ENCODE peak calls at places on chromosomes 12 and 14, in seven cellular contexts. W is PC-9; F is CD4-positive, alpha-beta memory T cell; I is stomach; Y is PC-3; V is mucosa of descending colon; U is heart right ventricle. T is an unnamed sample. For H3K9me3 and H3K4me1, the result is how much of the 10 kb centered on the place peaks cover.

GRCh38 chr12:132024758-132025157 is 75.0 kb downstream of the EP400 start:
- DNase-seq in W (no peak), F (no peak), I (no peak), Y (no peak), V (no peak), U (no peak), T (no peak)

GRCh38 chr12:114784526-114784925 is 100.6 kb upstream of the TBX3 start:
- DNase-seq in W (no peak), F (no peak), I (no peak), Y (no peak), V (no peak), U (no peak), T (no peak)

GRCh38 chr14:104464907-104465306 is 114.7 kb upstream of the C14orf180 start:
- DNase-seq in W (no peak), F (no peak), I (peak), Y (no peak), V (no peak), U (no peak), T (no peak)

GRCh38 chr12:52229836-52230343 is 3.2 kb upstream of the KRT7 start:
- DNase-seq in W (no peak), F (no peak), I (no peak), Y (no peak), V (no peak), U (no peak), T (no peak)

GRCh38 chr14:101461891-101462290 is 99.4 kb upstream of the DIO3 start:
- DNase-seq in W (no peak), F (no peak), I (peak), Y (no peak), V (no peak), U (no peak), T (peak)

GRCh38 chr12:123767613-123768012 is 5.5 kb downstream of the DNAH10 start:
- DNase-seq in W (no peak), F (no peak), I (no peak), Y (no peak), V (no peak), U (no peak), T (no peak)

GRCh38 chr12:132437252-132438138 is 52.5 kb upstream of the FBRSL1 start:
- DNase-seq in W (no peak), F (no peak), I (no peak), Y (no peak), V (no peak), U (no peak), T (peak)

GRCh38 chr12:80756875-80757274 is 40.2 kb downstream of the MYF5 start:
- DNase-seq in W (no peak), F (no peak), I (no peak), Y (no peak), V (no peak), U (no peak), T (no peak)

GRCh38 chr12:50786498-50787231 is 22.8 kb downstream of the ATF1 start:
- DNase-seq in W (peak), F (no peak), I (no peak), Y (peak), V (no peak), U (no peak), T (no peak)

GRCh38 chr14:90938615-90939014 is 121.8 kb downstream of the RPS6KA5 start:
- DNase-seq in W (no peak), F (no peak), I (no peak), Y (no peak), V (no peak), U (no peak), T (no peak)

GRCh38 chr12:114186241-114187002 is 219.5 kb downstream of the TBX5 start:
- DNase-seq in W (no peak), F (no peak), I (no peak), Y (no peak), V (no peak), U (no peak), T (no peak)

GRCh38 chr14:104109121-104109541 is 23.6 kb downstream of the ASPG start:
- DNase-seq in W (no peak), F (no peak), I (peak), Y (no peak), V (no peak), U (no peak), T (peak)

GRCh38 chr12:125373375-125373774 is 308.1 kb downstream of the AACS start:
- DNase-seq in W (no peak), F (no peak), I (no peak), Y (no peak), V (no peak), U (no peak), T (no peak)

GRCh38 chr12:18965210-18965609 is 164.3 kb upstream of the PLEKHA5 start:
- DNase-seq in W (no peak), F (no peak), I (no peak), Y (peak), V (no peak), U (no peak), T (no peak)

GRCh38 chr12:79547044-79547734 is 143.6 kb downstream of the PAWR start:
- DNase-seq in W (peak), F (no peak), I (no peak), Y (peak), V (no peak), U (no peak), T (no peak)

GRCh38 chr14:75609606-75610476 is 31.4 kb downstream of the FLVCR2 start:
- DNase-seq in W (no peak), F (no peak), I (no peak), Y (no peak), V (no peak), U (no peak), T (no peak)

GRCh38 chr14:102540310-102541028 is 30.9 kb upstream of the ANKRD9 start:
- DNase-seq in W (no peak), F (no peak), I (no peak), Y (no peak), V (no peak), U (no peak), T (no peak)

GRCh38 chr14:71242237-71242748 is 335.0 kb downstream of the PCNX1 start:
- DNase-seq in W (peak), F (no peak), I (no peak), Y (no peak), V (no peak), U (no peak), T (no peak)

GRCh38 chr12:65720739-65721138 is 103.5 kb upstream of the HMGA2 start:
- DNase-seq in W (no peak), F (no peak), I (no peak), Y (no peak), V (no peak), U (no peak), T (no peak)

GRCh38 chr12:26821212-26821701 is 11.7 kb downstream of the ITPR2 start:
- DNase-seq in W (no peak), F (no peak), I (no peak), Y (no peak), V (no peak), U (no peak), T (no peak)

GRCh38 chr14:22875748-22876319 is 4.3 kb downstream of the LRP10 start:
- DNase-seq in W (no peak), F (no peak), I (no peak), Y (no peak), V (no peak), U (no peak), T (no peak)

GRCh38 chr12:46383654-46384450 is 11.3 kb upstream of the SLC38A2 start:
- DNase-seq in W (peak), F (peak), I (peak), Y (peak), V (peak), U (peak), T (peak)

GRCh38 chr14:70642313-70643235 is 858 bp downstream of the TTC9 start:
- DNase-seq in W (no peak), F (peak), I (no peak), Y (no peak), V (no peak), U (no peak), T (no peak)

GRCh38 chr12:109743076-109743910 is 29.7 kb downstream of the FAM222A start:
- DNase-seq in W (no peak), F (no peak), I (peak), Y (no peak), V (no peak), U (no peak), T (peak)

GRCh38 chr12:27779416-27779815 is 617 bp upstream of the KLHL42 start:
- DNase-seq in W (no peak), F (no peak), I (no peak), Y (no peak), V (peak), U (no peak), T (peak)

GRCh38 chr14:32167907-32168306 is 33.9 kb upstream of the RNU6-7 start:
- DNase-seq in W (no peak), F (no peak), I (no peak), Y (no peak), V (no peak), U (no peak), T (no peak)

GRCh38 chr14:51004801-51005526 is 60.7 kb upstream of the PYGL start:
- DNase-seq in W (no peak), F (no peak), I (no peak), Y (peak), V (no peak), U (no peak), T (no peak)

GRCh38 chr12:88644946-88645702 is 64.9 kb upstream of the KITLG start:
- DNase-seq in W (no peak), F (no peak), I (no peak), Y (no peak), V (no peak), U (no peak), T (no peak)

GRCh38 chr14:91127411-91127810 is 13.5 kb downstream of the DGLUCY start:
- DNase-seq in W (peak), F (no peak), I (peak), Y (peak), V (peak), U (peak), T (peak)

GRCh38 chr12:104456950-104457745 is 400 bp downstream of the CHST11 start:
- DNase-seq in W (peak), F (peak), I (peak), Y (peak), V (peak), U (peak), T (peak)

GRCh38 chr14:91138511-91139359 is 24.9 kb downstream of the DGLUCY start:
- DNase-seq in W (no peak), F (peak), I (no peak), Y (peak), V (peak), U (no peak), T (no peak)

GRCh38 chr12:111448831-111449790 is 43.4 kb downstream of the SH2B3 start:
- DNase-seq in W (no peak), F (no peak), I (peak), Y (no peak), V (no peak), U (no peak), T (no peak)

GRCh38 chr12:116495260-116495659 is 63.9 kb upstream of the MAP1LC3B2 start:
- DNase-seq in W (peak), F (no peak), I (peak), Y (peak), V (no peak), U (no peak), T (no peak)

GRCh38 chr14:79514700-79515099 is 696.6 kb downstream of the DIO2 start:
- DNase-seq in W (no peak), F (no peak), I (no peak), Y (peak), V (no peak), U (no peak), T (no peak)

GRCh38 chr14:58780595-58780994 is 142.8 kb downstream of the DACT1 start:
- DNase-seq in W (no peak), F (no peak), I (no peak), Y (no peak), V (no peak), U (no peak), T (no peak)

GRCh38 chr12:119802472-119802871 is 74.6 kb downstream of the CIT start:
- DNase-seq in W (no peak), F (no peak), I (no peak), Y (no peak), V (no peak), U (peak), T (no peak)

DNA sequence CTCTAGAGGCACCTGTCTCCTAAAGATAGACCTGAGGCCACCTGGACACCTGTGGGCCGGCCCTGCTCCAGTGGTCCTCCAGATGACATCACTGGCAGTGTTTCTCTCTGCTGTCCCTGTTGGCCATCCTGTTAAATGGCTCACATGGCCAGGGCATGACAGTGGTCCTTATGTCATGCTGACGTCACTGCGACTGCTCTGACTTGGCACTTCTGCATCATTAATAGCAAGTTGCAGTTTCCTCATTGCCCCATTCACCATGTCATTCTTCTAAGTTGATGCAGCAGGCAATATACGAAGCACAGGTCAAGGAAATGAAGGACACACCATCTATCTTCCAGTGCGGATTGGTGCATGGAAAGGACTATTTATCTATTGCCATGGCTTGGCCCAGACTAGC is 1468.5 kb upstream of the TMEM132C start:
- DNase-seq in W (no peak), F (no peak), I (no peak), Y (no peak), V (no peak), U (no peak), T (no peak)
- H3K9me3 ChIP-seq in W (under half), F (under half), I (under half), Y (under half), V (under half), U (under half), T (under half)

DNA sequence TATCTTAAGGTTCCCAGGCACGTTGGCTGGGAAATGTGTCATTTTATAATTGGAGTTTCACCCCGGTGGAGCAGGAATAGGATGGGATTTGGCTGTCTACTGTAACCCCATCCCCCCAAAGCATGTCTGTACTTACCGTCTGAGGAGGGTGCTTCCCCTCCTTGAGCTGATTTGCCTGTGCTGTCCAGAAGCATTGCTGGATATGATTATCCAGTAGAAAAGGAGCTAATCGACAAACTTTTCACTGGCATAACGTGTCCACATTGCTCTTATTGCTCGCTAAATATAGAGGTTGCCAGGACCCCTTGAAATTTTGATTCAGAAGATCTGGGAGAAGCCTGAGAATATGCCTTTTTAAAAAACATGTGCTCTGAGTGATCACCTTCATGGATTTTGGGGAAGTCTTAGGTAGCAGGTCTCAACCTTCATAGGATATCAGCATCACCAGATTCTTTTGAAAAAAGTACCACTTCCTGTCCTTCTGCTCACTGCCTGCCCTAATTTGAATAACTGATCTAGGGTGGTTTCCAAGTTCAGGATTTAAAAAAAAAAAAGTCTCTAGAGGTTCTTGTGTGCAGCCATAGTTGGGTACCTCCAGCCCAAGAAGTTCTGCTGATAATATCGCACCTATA is 80.4 kb upstream of the KCNA1 start:
- DNase-seq in W (no peak), F (peak), I (no peak), Y (no peak), V (no peak), U (no peak), T (no peak)
- H3K4me1 ChIP-seq in W (under half), F (half or more), I (under half), Y (under half), V (under half), U (under half), T (under half)

GRCh38 chr14:105864116-105864515 is 337.7 kb downstream of the TMEM121 start:
- DNase-seq in W (no peak), F (no peak), I (no peak), Y (no peak), V (no peak), U (no peak), T (peak)

GRCh38 chr14:105863296-105864108 is 337.1 kb downstream of the TMEM121 start:
- DNase-seq in W (no peak), F (no peak), I (peak), Y (no peak), V (no peak), U (peak), T (no peak)

GRCh38 chr14:105860615-105861580 is 334.5 kb downstream of the TMEM121 start:
- DNase-seq in W (no peak), F (no peak), I (peak), Y (no peak), V (no peak), U (no peak), T (peak)

GRCh38 chr14:105861985-105862465 is 335.6 kb downstream of the TMEM121 start:
- DNase-seq in W (no peak), F (peak), I (peak), Y (no peak), V (no peak), U (no peak), T (peak)

GRCh38 chr14:105862581-105863239 is 336.3 kb downstream of the TMEM121 start:
- DNase-seq in W (no peak), F (no peak), I (peak), Y (no peak), V (no peak), U (no peak), T (no peak)
- H3K9me3 ChIP-seq in W (under half), F (under half), I (under half), Y (under half), V (under half), U (under half), T (under half)

GRCh38 chr12:54384591-54385041 is at the start of gene ZNF385A:
- DNase-seq in W (no peak), F (no peak), I (no peak), Y (no peak), V (no peak), U (no peak), T (no peak)
- H3K4me1 ChIP-seq in W (half or more), F (under half), I (under half), Y (under half), V (under half), U (under half), T (under half)

DNA sequence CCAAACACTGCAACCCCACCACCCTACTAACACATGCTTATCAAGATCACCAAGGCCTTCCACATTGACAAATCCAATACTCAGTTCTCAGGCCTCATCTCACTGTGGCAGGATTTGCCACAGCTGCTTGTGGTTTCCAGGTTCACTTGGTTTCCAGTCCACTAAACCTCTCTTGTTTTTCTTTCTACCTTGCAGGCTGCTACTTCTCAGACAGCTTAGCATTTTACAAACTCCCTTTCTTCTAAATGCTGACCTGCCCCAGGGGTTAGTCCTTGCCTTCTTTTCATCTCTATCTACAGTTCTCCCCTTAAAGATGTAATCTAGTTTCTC is 84.1 kb downstream of the BCAT1 start:
- DNase-seq in W (no peak), F (no peak), I (no peak), Y (no peak), V (no peak), U (no peak), T (no peak)
- H3K9me3 ChIP-seq in W (under half), F (under half), I (under half), Y (under half), V (under half), U (under half), T (under half)